ENCODE peak calls at places on chromosomes 7 and 10, in seven cellular contexts. N is Caco-2, V is AG04450, U is adrenal gland, R is fibroblast of lung, E is thoracic aorta, P is hepatocyte. A is an unnamed sample. For H3K27me3, the result is how much of the 10 kb centered on the place peaks cover.

GRCh38 chr7:136294977-136295376 is 317.8 kb upstream of the MTPN start:
- DNase-seq in U (no peak), R (no peak), P (no peak), V (no peak), N (no peak), E (no peak), A (no peak)

GRCh38 chr7:68805159-68805558 is 793.1 kb upstream of the AUTS2 start:
- DNase-seq in N (no peak), U (no peak), E (no peak), R (no peak), V (no peak), P (no peak), A (no peak)

GRCh38 chr7:5526190-5527037 is 102.8 kb upstream of the TNRC18 start:
- DNase-seq in R (peak), P (peak), V (no peak), N (peak), U (peak), E (no peak), A (peak)

GRCh38 chr7:106808967-106809635 is 56.0 kb upstream of the PIK3CG start:
- DNase-seq in N (no peak), R (no peak), U (no peak), P (no peak), V (no peak), E (no peak), A (no peak)

GRCh38 chr10:85266808-85267207 is 938.4 kb downstream of the CCSER2 start:
- DNase-seq in E (no peak), N (no peak), V (no peak), P (no peak), R (no peak), U (no peak), A (no peak)

GRCh38 chr7:69781412-69781846 is 183.2 kb downstream of the AUTS2 start:
- DNase-seq in R (peak), E (no peak), P (peak), V (no peak), U (peak), N (no peak), A (peak)

GRCh38 chr7:132773527-132773956 is 197.3 kb upstream of the PLXNA4 start:
- DNase-seq in N (no peak), R (peak), P (no peak), E (no peak), V (peak), U (no peak), A (no peak)

GRCh38 chr10:24826022-24826421 is 102.3 kb upstream of the ARHGAP21 start:
- DNase-seq in N (no peak), P (peak), R (peak), U (no peak), V (peak), E (no peak), A (no peak)

GRCh38 chr10:70041016-70041415 is 11.6 kb upstream of the MACROH2A2 start:
- DNase-seq in U (no peak), N (no peak), P (no peak), E (no peak), R (no peak), V (no peak), A (no peak)

GRCh38 chr7:158953912-158954311 is 97.6 kb downstream of the DYNC2I1 start:
- DNase-seq in V (no peak), N (no peak), R (no peak), E (no peak), U (no peak), P (no peak), A (no peak)

GRCh38 chr10:83806716-83807115 is 332.6 kb upstream of the GHITM start:
- DNase-seq in U (no peak), P (peak), V (no peak), E (no peak), R (no peak), N (no peak), A (no peak)

GRCh38 chr10:97770265-97770664 is 1.5 kb downstream of the SFRP5 start:
- DNase-seq in U (no peak), R (no peak), P (no peak), V (no peak), E (no peak), N (no peak), A (no peak)
- H3K4me3 ChIP-seq in U (no peak), R (no peak), P (no peak), V (no peak), E (no peak), N (no peak), A (peak)

DNA sequence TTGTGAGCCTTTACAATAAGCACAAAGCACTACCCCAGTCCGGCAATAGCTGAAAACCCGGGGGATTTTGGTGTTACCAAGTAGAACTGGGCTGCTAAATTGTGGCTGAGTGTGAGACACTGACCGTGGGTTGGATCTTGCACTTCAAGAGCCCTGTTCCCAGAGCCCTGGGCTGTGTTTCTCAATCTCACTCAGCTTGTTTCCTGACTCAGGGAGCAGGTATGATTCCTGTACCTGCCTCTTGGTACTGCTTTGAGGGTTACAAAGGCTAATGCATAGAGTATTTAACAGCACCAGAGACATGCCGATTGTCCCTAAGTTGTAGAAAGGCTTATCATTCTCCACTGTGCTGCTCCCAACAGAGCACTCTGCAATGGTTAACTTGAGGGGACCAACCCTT is 134.6 kb downstream of the TEX36 start:
- DNase-seq in N (no peak), P (no peak), V (no peak), E (no peak), R (no peak), U (no peak), A (no peak)
- H3K27me3 ChIP-seq in N (under half), P (under half), V (under half), E (under half), R (under half), U (under half), A (under half)

GRCh38 chr7:15433154-15433553 is 128.7 kb downstream of the AGMO start:
- DNase-seq in N (no peak), R (no peak), U (no peak), V (no peak), E (no peak), P (no peak), A (no peak)

GRCh38 chr7:15424468-15424867 is 137.3 kb downstream of the AGMO start:
- DNase-seq in P (no peak), V (no peak), R (no peak), E (no peak), N (no peak), U (no peak), A (no peak)

DNA sequence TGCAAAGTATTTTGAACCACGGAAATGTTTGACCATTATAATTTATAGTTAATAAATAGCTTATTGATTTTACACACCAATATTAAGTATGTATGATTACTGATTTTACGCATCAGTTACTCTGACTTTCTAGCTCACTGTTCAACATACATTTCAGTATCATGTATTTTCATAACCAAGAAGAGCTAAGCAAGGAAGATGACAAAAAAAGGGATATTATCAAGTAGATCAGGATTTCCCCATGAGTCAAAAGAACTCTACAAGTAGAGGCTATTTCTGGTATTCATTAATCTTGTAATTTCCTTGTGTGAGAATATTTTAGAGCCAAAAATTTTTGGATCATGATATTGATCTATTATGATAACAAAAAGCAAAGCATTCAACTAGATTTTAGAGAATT is 131.6 kb downstream of the AGMO start:
- DNase-seq in V (no peak), E (no peak), U (no peak), P (no peak), R (no peak), N (no peak), A (no peak)
- H3K4me3 ChIP-seq in V (no peak), E (no peak), U (no peak), P (no peak), R (no peak), N (no peak), A (no peak)

DNA sequence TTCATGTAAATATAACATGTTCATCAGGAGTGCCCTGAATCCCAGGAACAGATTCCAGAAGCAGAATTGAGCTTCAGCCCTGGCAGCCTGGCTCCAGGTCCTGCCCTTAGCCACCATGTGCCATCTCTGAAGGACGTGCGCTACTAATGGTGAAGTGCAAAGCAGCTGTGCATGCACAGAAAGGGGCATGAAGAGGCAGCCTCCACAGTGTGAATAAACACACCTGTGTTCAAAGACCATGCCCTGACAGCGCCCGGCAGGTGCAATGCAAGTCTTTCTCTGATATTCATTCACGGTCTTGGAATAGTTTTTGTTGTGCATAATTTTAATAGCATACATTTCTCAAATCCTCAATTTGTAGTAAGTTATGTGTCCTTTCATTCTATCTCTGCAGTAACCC is 250.4 kb upstream of the TCERG1L start:
- DNase-seq in E (no peak), R (no peak), N (no peak), P (no peak), U (no peak), V (no peak), A (no peak)
- H3K27me3 ChIP-seq in E (under half), R (under half), N (under half), P (under half), U (under half), V (under half), A (under half)

GRCh38 chr10:13613519-13613918 is 26.8 kb downstream of the PRPF18 start:
- DNase-seq in N (peak), E (no peak), P (peak), R (peak), V (no peak), U (no peak), A (no peak)

GRCh38 chr10:13612654-13613373 is 26.0 kb downstream of the PRPF18 start:
- DNase-seq in V (no peak), P (no peak), E (no peak), R (no peak), N (no peak), U (no peak), A (no peak)

GRCh38 chr10:13604641-13605040 is 17.9 kb downstream of the PRPF18 start:
- DNase-seq in V (no peak), U (no peak), P (no peak), N (no peak), E (no peak), R (no peak), A (no peak)

DNA sequence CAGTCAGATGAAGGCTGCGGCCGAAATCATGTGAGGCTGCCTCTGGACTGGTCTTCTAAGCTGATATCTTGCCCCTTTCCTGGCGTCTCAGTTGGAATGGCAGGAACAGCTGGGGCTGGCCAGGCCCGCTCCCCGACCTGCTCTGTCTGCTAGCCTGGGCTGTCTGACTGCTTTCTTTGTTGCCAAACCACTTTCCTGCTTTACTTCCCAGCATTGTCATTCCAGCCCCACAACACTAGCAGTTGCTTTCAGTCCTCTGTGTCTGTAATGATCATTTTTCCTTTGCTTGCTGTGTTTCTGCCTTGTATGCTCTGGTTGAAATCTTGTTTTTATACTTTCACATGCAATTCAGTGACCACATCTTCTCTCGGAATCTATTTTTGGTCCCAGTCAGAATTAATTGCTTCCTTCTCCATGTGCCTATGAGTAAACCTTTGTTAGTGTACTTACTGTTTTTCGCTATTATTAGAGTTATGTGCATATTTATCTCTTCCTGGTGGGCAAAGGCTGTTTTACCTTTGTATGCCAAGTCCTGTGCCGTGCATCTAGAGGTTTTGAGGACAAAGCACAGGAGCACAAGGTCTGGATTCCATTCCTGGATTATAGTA is 21.6 kb downstream of the PRPF18 start:
- DNase-seq in P (no peak), E (no peak), N (no peak), U (no peak), V (no peak), R (no peak), A (no peak)
- H3K4me3 ChIP-seq in P (no peak), E (no peak), N (no peak), U (no peak), V (no peak), R (no peak), A (no peak)

GRCh38 chr10:44382981-44383748 is 1.7 kb downstream of the CXCL12 start:
- DNase-seq in U (peak), R (no peak), P (no peak), E (no peak), N (no peak), V (no peak), A (no peak)
- H3K27me3 ChIP-seq in U (under half), R (under half), P (half or more), E (under half), N (under half), V (under half), A (under half)

GRCh38 chr7:18338910-18339309 is 156.6 kb upstream of the HDAC9 start:
- DNase-seq in R (no peak), P (no peak), V (no peak), N (no peak), U (no peak), E (no peak), A (no peak)

GRCh38 chr7:18341756-18342155 is 153.8 kb upstream of the HDAC9 start:
- DNase-seq in E (no peak), P (no peak), N (no peak), V (no peak), R (no peak), U (no peak), A (no peak)

GRCh38 chr7:18337023-18337422 is 158.5 kb upstream of the HDAC9 start:
- DNase-seq in E (no peak), V (no peak), N (no peak), R (no peak), P (no peak), U (no peak), A (no peak)

GRCh38 chr7:18343047-18343446 is 152.5 kb upstream of the HDAC9 start:
- DNase-seq in U (no peak), P (no peak), N (no peak), V (no peak), R (no peak), E (no peak), A (no peak)

GRCh38 chr7:18337425-18337824 is 158.1 kb upstream of the HDAC9 start:
- DNase-seq in N (no peak), P (no peak), U (no peak), E (no peak), R (no peak), V (no peak), A (no peak)
- H3K4me3 ChIP-seq in N (no peak), P (no peak), U (no peak), E (no peak), R (no peak), V (no peak), A (no peak)

DNA sequence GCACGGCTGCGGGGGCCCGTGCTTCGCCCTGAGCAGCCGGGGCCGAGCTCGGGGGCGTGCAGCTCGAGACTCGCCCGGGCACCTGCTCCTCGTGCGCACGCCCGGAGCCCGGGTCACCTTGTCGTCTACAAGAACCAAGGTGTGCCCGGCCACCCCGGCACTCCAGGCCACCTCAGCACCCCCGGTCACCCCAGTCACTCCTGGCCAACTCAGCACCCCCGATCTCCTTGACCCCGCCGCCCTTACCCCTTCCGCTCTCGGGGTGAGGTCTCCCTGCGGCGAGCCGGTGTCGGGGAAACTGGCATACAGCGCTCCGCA is 268 bp upstream of the IGFBP3 start:
- DNase-seq in N (no peak), R (no peak), P (no peak), E (no peak), V (no peak), U (no peak), A (peak)
- H3K27me3 ChIP-seq in N (under half), R (under half), P (under half), E (under half), V (under half), U (under half), A (under half)

DNA sequence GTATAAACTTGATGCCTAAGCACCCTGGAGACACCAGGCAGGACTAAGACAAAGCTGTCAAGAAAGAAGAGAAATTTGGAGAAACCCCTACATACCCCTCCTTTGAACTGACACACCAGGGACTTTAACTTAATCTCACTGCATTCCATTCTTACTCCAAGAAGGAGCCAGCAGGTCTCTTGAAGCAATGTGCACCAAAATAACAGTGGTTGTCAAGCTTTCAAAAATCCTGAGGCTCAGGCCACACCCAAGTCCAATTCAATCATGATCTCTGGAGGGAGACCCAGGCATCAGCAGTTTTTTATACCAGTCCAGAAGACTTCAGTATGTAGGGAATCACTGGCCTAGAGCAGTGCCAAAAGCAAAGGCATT is 6.8 kb downstream of the SLC25A13 start:
- DNase-seq in V (no peak), E (no peak), U (no peak), P (no peak), N (no peak), R (no peak), A (no peak)
- H3K4me3 ChIP-seq in V (no peak), E (no peak), U (no peak), P (no peak), N (no peak), R (no peak), A (no peak)

DNA sequence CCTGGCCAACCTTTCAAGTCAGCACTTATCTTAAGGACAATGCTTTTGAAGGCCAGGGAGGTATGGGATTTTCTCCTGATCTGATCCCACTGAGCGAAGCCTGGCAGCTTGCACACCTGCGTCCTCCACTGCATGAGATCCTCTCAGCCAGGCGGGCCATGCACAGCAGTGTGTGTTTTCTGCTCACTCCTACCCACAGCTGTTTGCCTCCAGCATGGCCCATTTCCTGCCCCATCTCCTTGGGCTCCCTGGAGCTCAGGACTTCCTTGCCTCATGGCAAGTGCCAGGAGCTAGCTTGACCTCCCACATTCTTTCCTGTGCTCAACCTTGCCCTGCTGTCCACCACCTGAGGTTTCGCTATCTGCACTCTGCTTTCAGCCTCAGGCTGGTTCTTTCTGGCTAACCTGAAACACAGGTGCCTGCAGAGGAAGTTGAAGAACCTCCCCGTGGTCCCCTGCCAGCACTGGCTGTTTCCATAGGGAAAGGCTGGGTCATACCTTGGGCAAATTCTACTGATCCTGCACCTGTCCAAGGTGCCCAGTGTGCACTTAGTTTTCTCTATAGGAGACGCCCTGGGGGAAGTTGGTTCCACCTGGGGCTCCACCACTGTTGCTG is 43.9 kb upstream of the EEPD1 start:
- DNase-seq in E (no peak), R (no peak), V (no peak), N (no peak), P (no peak), U (no peak), A (no peak)
- H3K27me3 ChIP-seq in E (under half), R (under half), V (under half), N (under half), P (under half), U (under half), A (under half)

A was measured in right cardiac atrium.